ENCODE peak calls at places on chromosomes 7 and 10, in four cellular contexts. D is K562, G is HepG2, N is H1. W is an unnamed sample.
A peak's percentile ranks its signal among the peaks of the same experiment; 100 is the strongest.

GRCh38 chr10:73920084-73920483 is 9.2 kb downstream of the PLAU start:
- DNase-seq in D (no peak), N (no peak), G (no peak), W (peak; percentile 45)

GRCh38 chr7:155274956-155275355 is 22.7 kb upstream of the INSIG1 start:
- DNase-seq in N (no peak), G (no peak), D (no peak), W (no peak)

GRCh38 chr7:101066141-101066857 is 19.0 kb upstream of the TRIM56 start:
- DNase-seq in D (no peak), G (no peak), N (no peak), W (no peak)

GRCh38 chr10:113069595-113069994 is 119.5 kb downstream of the TCF7L2 start:
- DNase-seq in N (no peak), D (no peak), G (no peak), W (no peak)

GRCh38 chr10:83433705-83434104 is 705.6 kb upstream of the GHITM start:
- DNase-seq in N (no peak), D (no peak), G (no peak), W (no peak)

GRCh38 chr10:58477122-58477521 is 35.5 kb upstream of the BICC1 start:
- DNase-seq in G (no peak), D (no peak), N (no peak), W (no peak)

GRCh38 chr10:33800545-33800944 is 466.1 kb upstream of the NRP1 start:
- DNase-seq in G (peak; percentile 11), D (no peak), N (no peak), W (no peak)

GRCh38 chr10:86649471-86650150 is 4.7 kb upstream of the OPN4 start:
- DNase-seq in N (peak; percentile 47), D (no peak), G (no peak), W (no peak)

GRCh38 chr10:102647433-102648268 is 3.4 kb downstream of the TRIM8 start:
- DNase-seq in G (no peak), D (no peak), N (no peak), W (no peak)

GRCh38 chr10:122957474-122957873 is 3.4 kb upstream of the C10orf88 start:
- DNase-seq in D (no peak), N (no peak), G (peak; percentile 63), W (no peak)

GRCh38 chr10:113183543-113183942 is 233.5 kb downstream of the TCF7L2 start:
- DNase-seq in N (no peak), D (no peak), G (no peak), W (no peak)

GRCh38 chr7:46764100-46764941 is 817.6 kb downstream of the TNS3 start:
- DNase-seq in D (no peak), G (no peak), N (no peak), W (no peak)

GRCh38 chr10:530717-531116 is 158.8 kb downstream of the DIP2C start:
- DNase-seq in N (no peak), D (no peak), G (no peak), W (no peak)

GRCh38 chr7:124497209-124497608 is 268.4 kb downstream of the GPR37 start:
- DNase-seq in D (no peak), N (no peak), G (no peak), W (no peak)

GRCh38 chr10:28984431-28984830 is 304.4 kb upstream of the LYZL1 start:
- DNase-seq in G (peak; percentile 33), D (peak; percentile 41), N (no peak), W (no peak)

GRCh38 chr7:99392659-99393362 is 15.6 kb downstream of the PDAP1 start:
- DNase-seq in G (no peak), D (peak; percentile 76), N (peak; percentile 91), W (no peak)

GRCh38 chr7:44724276-44724675 is 24.4 kb upstream of the ZMIZ2 start:
- DNase-seq in D (no peak), N (no peak), G (no peak), W (no peak)

GRCh38 chr7:76011437-76011836 is 17.0 kb upstream of the TMEM120A start:
- DNase-seq in D (no peak), G (no peak), N (no peak), W (no peak)

GRCh38 chr7:30921951-30922401 is 10.3 kb downstream of the AQP1 start:
- DNase-seq in G (no peak), D (no peak), N (peak; percentile 41), W (peak; percentile 3)

GRCh38 chr10:109743141-109744120 is 179.9 kb downstream of the XPNPEP1 start:
- DNase-seq in N (no peak), G (no peak), D (no peak), W (no peak)

DNA sequence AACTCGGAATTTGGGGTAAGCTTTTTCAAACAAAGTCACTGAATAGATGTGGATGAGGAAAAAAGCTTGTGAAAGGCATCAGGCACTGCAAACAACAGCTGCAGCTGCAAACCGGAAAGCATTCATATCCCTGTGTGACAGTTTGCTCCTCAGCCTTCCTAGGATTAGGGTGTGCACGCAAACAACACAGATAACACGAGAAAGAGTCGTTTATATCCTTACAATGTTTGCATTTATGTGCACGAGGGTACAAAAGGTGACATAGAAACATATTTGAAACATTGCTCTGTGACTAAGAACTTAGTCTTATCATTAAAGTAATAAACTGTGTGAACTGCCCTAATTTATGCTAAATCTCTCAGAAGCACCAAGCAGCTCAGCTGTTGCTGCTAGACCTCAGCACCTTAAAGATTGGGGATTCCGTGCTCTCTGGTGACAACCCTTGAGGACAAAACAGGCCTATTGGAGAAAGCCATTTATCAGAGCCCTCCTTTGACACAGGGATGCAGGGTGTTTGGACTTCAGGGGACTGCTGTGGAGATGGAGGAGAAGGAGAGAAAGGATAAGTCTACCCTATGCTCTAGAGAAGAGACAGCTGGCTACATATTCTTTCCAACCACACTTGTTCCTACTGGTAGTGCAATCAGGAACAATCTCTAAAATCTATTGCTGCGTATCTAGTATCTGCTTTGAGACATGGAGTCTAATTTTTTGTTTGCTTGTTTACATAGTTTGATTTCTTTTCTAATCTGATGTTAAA is 176.2 kb downstream of the GNAT3 start:
- DNase-seq in G (no peak), D (no peak), N (no peak), W (no peak)
- TF ChIP-seq TAF1 in G (no peak), D (no peak), N (no peak), W (no peak)

GRCh38 chr10:5609952-5610616 is 56.3 kb downstream of the ASB13 start:
- DNase-seq in N (no peak), D (peak; percentile 43), G (no peak), W (no peak)
- TF ChIP-seq POLR2AphosphoS5 in N (no peak), D (no peak), G (no peak), W (no peak)

DNA sequence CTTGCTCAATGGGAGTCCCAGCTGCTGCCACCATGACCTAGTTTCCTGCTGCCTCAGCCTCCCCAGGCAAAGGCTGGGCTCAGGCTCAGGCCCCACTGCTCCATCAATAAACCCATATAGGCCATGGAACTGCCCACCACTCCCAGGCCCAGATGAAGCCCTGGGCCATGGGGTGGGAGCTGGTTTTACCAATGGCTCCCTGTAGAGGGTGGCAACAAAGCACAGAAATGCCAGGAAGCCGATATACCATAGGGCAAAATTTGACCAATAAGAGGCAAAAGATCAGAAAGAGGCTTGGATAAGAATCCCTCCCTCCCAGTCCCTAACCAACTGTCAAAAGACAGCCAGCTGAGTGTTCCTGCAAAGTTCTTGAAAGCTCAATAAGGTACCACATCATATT is 101.8 kb upstream of the DOCK1 start:
- DNase-seq in G (no peak), D (no peak), N (no peak), W (no peak)
- TF ChIP-seq POLR2A in G (no peak), D (no peak), N (no peak), W (no peak)

GRCh38 chr7:116811768-116812167 is 50.6 kb upstream of the CAPZA2 start:
- DNase-seq in N (no peak), D (no peak), G (no peak), W (no peak)

GRCh38 chr7:116810267-116811116 is 51.9 kb upstream of the CAPZA2 start:
- DNase-seq in G (peak; percentile 95), N (no peak), D (no peak), W (no peak)

GRCh38 chr7:116807011-116807560 is 55.3 kb upstream of the CAPZA2 start:
- DNase-seq in D (no peak), G (no peak), N (no peak), W (no peak)

GRCh38 chr7:116812905-116813304 is 49.5 kb upstream of the CAPZA2 start:
- DNase-seq in N (no peak), G (no peak), D (no peak), W (no peak)

DNA sequence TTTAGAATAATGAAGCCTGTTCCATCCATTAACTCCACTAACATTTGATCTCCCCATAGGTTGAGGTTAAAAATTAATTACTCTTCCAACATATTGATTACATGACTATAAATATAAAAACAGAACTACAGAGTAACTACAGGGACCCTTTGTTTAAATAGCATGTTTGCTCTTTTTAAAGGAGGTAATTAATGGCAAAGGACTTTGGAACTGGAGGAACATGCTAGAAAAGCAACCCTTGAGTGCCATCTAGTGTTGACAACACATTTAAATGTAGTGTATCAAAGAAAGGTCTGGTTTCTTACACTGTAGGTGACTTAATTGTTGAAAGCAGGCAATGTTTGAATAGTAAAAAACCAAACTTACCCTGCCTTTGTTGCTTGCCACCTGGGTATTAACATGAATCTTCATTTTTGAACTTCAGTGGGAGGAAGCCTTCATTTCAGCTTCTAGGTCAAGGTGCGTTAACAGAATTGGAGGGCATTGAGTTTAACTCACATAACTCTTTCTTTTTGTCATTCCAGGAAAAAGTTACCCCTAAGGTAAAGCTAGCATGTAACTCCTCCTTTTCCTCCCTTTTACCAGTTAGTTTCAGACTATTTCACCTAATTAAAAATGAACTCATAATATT is 52.6 kb upstream of the CAPZA2 start:
- DNase-seq in D (peak; percentile 41), N (no peak), G (peak; percentile 92), W (no peak)
- TF ChIP-seq TAF1 in D (no peak), N (no peak), G (no peak), W (no peak)

DNA sequence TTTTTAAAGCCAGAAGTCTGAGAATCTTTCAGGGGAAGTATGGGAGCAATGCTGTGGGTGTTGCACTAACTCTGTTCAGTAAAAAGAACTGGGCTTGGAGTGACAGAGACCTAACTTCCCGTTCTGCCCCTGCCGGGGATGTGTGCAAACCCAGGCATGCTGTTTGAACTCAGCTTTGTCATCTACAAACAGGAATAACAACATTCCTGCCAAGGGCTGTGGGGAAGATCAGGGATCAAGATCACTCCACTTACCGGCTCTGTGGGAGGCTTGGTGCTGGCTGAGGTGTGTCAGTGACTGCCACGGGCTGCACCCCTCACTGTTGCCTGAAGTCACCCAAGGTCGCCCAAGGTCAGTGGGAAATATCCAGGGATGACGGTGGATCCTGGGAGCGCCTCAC is 23.1 kb upstream of the DRGX start:
- DNase-seq in G (peak; percentile 12), D (no peak), N (no peak), W (no peak)
- TF ChIP-seq POLR2AphosphoS5 in G (no peak), D (no peak), N (no peak), W (no peak)

GRCh38 chr10:34954142-34954541 is 136.0 kb downstream of the CUL2 start:
- DNase-seq in D (no peak), G (no peak), N (no peak), W (no peak)
- TF ChIP-seq POLR2A in D (no peak), G (no peak), N (no peak), W (no peak)